ENCODE peak calls at places on chromosomes 4 and X, in ten cellular contexts. One of them, this sample, is unnamed.

GRCh38 chrX:131565909-131566308 is 22.0 kb downstream of the OR13H1 start:
- DNase-seq in K562: peak
- DNase-seq in tibial nerve: no peak
- DNase-seq in endothelial cell of umbilical vein: no peak
- DNase-seq in HepG2: no peak
- DNase-seq in IMR-90: no peak
- DNase-seq in GM12892: no peak
- DNase-seq in A549: peak
- DNase-seq in NB4: no peak
- DNase-seq in transverse colon: no peak
- DNase-seq in this sample: no peak

GRCh38 chr4:136931771-136932170 is 600.5 kb downstream of the PCDH18 start:
- DNase-seq in A549: no peak
- DNase-seq in K562: no peak
- DNase-seq in GM12892: no peak
- DNase-seq in endothelial cell of umbilical vein: no peak
- DNase-seq in transverse colon: no peak
- DNase-seq in HepG2: no peak
- DNase-seq in NB4: no peak
- DNase-seq in IMR-90: no peak
- DNase-seq in tibial nerve: no peak
- DNase-seq in this sample: no peak

GRCh38 chr4:82524570-82525152 is 37.1 kb downstream of the TMEM150C start:
- DNase-seq in HepG2: peak
- DNase-seq in transverse colon: no peak
- DNase-seq in GM12892: no peak
- DNase-seq in K562: no peak
- DNase-seq in endothelial cell of umbilical vein: no peak
- DNase-seq in tibial nerve: no peak
- DNase-seq in IMR-90: no peak
- DNase-seq in NB4: peak
- DNase-seq in A549: no peak
- DNase-seq in this sample: no peak

GRCh38 chr4:65311120-65311519 is 359.2 kb downstream of the EPHA5 start:
- DNase-seq in IMR-90: no peak
- DNase-seq in endothelial cell of umbilical vein: no peak
- DNase-seq in tibial nerve: no peak
- DNase-seq in K562: no peak
- DNase-seq in NB4: no peak
- DNase-seq in HepG2: no peak
- DNase-seq in A549: no peak
- DNase-seq in transverse colon: no peak
- DNase-seq in GM12892: no peak
- DNase-seq in this sample: no peak

GRCh38 chr4:95510145-95510544 is 38.6 kb downstream of the UNC5C start:
- DNase-seq in HepG2: peak
- DNase-seq in tibial nerve: peak
- DNase-seq in endothelial cell of umbilical vein: peak
- DNase-seq in transverse colon: no peak
- DNase-seq in K562: peak
- DNase-seq in A549: no peak
- DNase-seq in IMR-90: peak
- DNase-seq in NB4: peak
- DNase-seq in GM12892: no peak
- DNase-seq in this sample: no peak

GRCh38 chrX:9609987-9610386 is 145.1 kb downstream of the TBL1X start:
- DNase-seq in IMR-90: no peak
- DNase-seq in transverse colon: no peak
- DNase-seq in tibial nerve: no peak
- DNase-seq in NB4: no peak
- DNase-seq in endothelial cell of umbilical vein: no peak
- DNase-seq in HepG2: no peak
- DNase-seq in K562: no peak
- DNase-seq in GM12892: no peak
- DNase-seq in A549: no peak
- DNase-seq in this sample: no peak

GRCh38 chr4:171880136-171880535 is 66.9 kb downstream of the GALNTL6 start:
- DNase-seq in transverse colon: no peak
- DNase-seq in NB4: no peak
- DNase-seq in A549: peak
- DNase-seq in IMR-90: peak
- DNase-seq in tibial nerve: no peak
- DNase-seq in GM12892: no peak
- DNase-seq in K562: no peak
- DNase-seq in endothelial cell of umbilical vein: peak
- DNase-seq in HepG2: no peak
- DNase-seq in this sample: no peak

GRCh38 chr4:189202182-189202868 is 738.3 kb upstream of the FRG1 start:
- DNase-seq in HepG2: peak
- DNase-seq in GM12892: no peak
- DNase-seq in K562: peak
- DNase-seq in NB4: peak
- DNase-seq in transverse colon: peak
- DNase-seq in A549: peak
- DNase-seq in endothelial cell of umbilical vein: no peak
- DNase-seq in IMR-90: peak
- DNase-seq in tibial nerve: peak
- DNase-seq in this sample: peak

GRCh38 chr4:4585012-4585670 is 43.3 kb upstream of the STX18 start:
- DNase-seq in GM12892: no peak
- DNase-seq in tibial nerve: no peak
- DNase-seq in transverse colon: no peak
- DNase-seq in endothelial cell of umbilical vein: no peak
- DNase-seq in K562: no peak
- DNase-seq in NB4: no peak
- DNase-seq in A549: no peak
- DNase-seq in HepG2: no peak
- DNase-seq in IMR-90: peak
- DNase-seq in this sample: no peak

GRCh38 chr4:30396772-30397475 is 323.2 kb upstream of the PCDH7 start:
- DNase-seq in K562: no peak
- DNase-seq in A549: no peak
- DNase-seq in tibial nerve: no peak
- DNase-seq in transverse colon: no peak
- DNase-seq in endothelial cell of umbilical vein: peak
- DNase-seq in HepG2: no peak
- DNase-seq in NB4: peak
- DNase-seq in GM12892: no peak
- DNase-seq in IMR-90: peak
- DNase-seq in this sample: no peak

GRCh38 chrX:48936429-48937064 is 17.7 kb upstream of the PIM2 start:
- DNase-seq in GM12892: no peak
- DNase-seq in HepG2: no peak
- DNase-seq in tibial nerve: no peak
- DNase-seq in transverse colon: no peak
- DNase-seq in IMR-90: no peak
- DNase-seq in NB4: no peak
- DNase-seq in A549: no peak
- DNase-seq in K562: no peak
- DNase-seq in endothelial cell of umbilical vein: no peak
- DNase-seq in this sample: no peak

GRCh38 chr4:7886250-7886973 is 53.2 kb downstream of the AFAP1 start:
- DNase-seq in K562: no peak
- DNase-seq in NB4: no peak
- DNase-seq in A549: no peak
- DNase-seq in GM12892: no peak
- DNase-seq in HepG2: no peak
- DNase-seq in transverse colon: no peak
- DNase-seq in IMR-90: peak
- DNase-seq in tibial nerve: no peak
- DNase-seq in endothelial cell of umbilical vein: no peak
- DNase-seq in this sample: no peak

GRCh38 chrX:128781506-128781905 is 729.3 kb upstream of the ACTRT1 start:
- DNase-seq in tibial nerve: no peak
- DNase-seq in NB4: peak
- DNase-seq in endothelial cell of umbilical vein: no peak
- DNase-seq in K562: no peak
- DNase-seq in IMR-90: no peak
- DNase-seq in HepG2: peak
- DNase-seq in transverse colon: peak
- DNase-seq in GM12892: no peak
- DNase-seq in A549: peak
- DNase-seq in this sample: peak

GRCh38 chr4:111806331-111806730 is 338.9 kb upstream of the FAM241A start:
- DNase-seq in A549: peak
- DNase-seq in HepG2: peak
- DNase-seq in GM12892: no peak
- DNase-seq in tibial nerve: no peak
- DNase-seq in IMR-90: no peak
- DNase-seq in NB4: peak
- DNase-seq in endothelial cell of umbilical vein: no peak
- DNase-seq in transverse colon: no peak
- DNase-seq in K562: no peak
- DNase-seq in this sample: no peak

GRCh38 chrX:48802089-48802812 is 384 bp downstream of the HDAC6 start:
- DNase-seq in transverse colon: peak
- DNase-seq in IMR-90: peak
- DNase-seq in A549: peak
- DNase-seq in endothelial cell of umbilical vein: peak
- DNase-seq in tibial nerve: peak
- DNase-seq in NB4: peak
- DNase-seq in HepG2: peak
- DNase-seq in K562: peak
- DNase-seq in GM12892: peak
- DNase-seq in this sample: peak

GRCh38 chr4:176708771-176709311 is 83.9 kb downstream of the VEGFC start:
- DNase-seq in K562: no peak
- DNase-seq in HepG2: no peak
- DNase-seq in endothelial cell of umbilical vein: peak
- DNase-seq in NB4: no peak
- DNase-seq in A549: no peak
- DNase-seq in transverse colon: no peak
- DNase-seq in tibial nerve: no peak
- DNase-seq in GM12892: no peak
- DNase-seq in IMR-90: no peak
- DNase-seq in this sample: no peak
- TF ChIP-seq POLR2A in K562: no peak
- TF ChIP-seq POLR2A in HepG2: no peak
- TF ChIP-seq POLR2A in endothelial cell of umbilical vein: no peak
- TF ChIP-seq POLR2A in NB4: no peak
- TF ChIP-seq POLR2A in A549: no peak
- TF ChIP-seq POLR2A in transverse colon: no peak
- TF ChIP-seq POLR2A in tibial nerve: no peak
- TF ChIP-seq POLR2A in GM12892: no peak
- TF ChIP-seq POLR2A in IMR-90: no peak
- TF ChIP-seq POLR2A in this sample: no peak

DNA sequence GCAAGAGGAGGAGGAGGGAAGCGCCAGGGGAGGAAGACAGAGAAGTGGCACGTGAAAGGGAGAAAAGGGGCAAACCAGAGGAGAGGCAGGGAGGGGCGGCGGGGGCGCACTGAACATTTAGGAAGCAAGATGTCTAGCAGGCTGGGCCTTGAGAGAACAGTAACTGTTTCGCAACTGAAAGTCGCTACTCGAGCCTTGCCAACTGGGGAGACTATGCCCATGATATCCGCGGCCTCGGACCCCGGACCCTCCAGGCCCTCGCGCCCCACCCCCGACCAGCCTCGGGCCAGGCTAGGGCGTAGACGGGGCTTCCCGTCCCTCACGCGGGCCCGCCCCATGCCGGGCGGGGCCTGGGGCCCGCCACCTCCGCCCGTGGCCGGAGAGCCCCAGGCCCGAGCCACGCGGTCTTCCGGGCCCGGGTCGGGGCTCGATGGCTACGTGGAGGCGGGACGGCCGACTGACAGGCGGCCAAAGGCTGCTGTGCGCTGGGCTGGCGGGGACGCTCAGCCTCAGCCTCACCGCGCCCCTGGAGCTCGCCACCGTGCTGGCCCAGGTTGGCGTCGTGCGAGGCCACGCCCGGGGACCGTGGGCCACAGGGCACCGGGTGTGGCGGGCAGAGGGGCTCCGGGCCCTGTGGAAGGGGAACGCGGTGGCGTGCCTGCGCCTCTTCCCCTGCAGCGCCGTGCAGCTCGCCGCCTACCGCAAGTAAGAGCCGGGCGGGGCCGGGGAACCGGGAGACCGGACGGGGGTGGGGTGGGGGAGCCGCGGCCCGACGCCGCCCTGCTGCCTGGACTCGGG is at the start of gene SLC25A43:
- DNase-seq in GM12892: peak
- DNase-seq in NB4: peak
- DNase-seq in K562: peak
- DNase-seq in tibial nerve: no peak
- DNase-seq in transverse colon: peak
- DNase-seq in HepG2: no peak
- DNase-seq in endothelial cell of umbilical vein: peak
- DNase-seq in A549: peak
- DNase-seq in IMR-90: no peak
- DNase-seq in this sample: peak
- TF ChIP-seq POLR2A in GM12892: peak
- TF ChIP-seq POLR2A in NB4: no peak
- TF ChIP-seq POLR2A in K562: peak
- TF ChIP-seq POLR2A in tibial nerve: peak
- TF ChIP-seq POLR2A in transverse colon: peak
- TF ChIP-seq POLR2A in HepG2: peak
- TF ChIP-seq POLR2A in endothelial cell of umbilical vein: peak
- TF ChIP-seq POLR2A in A549: peak
- TF ChIP-seq POLR2A in IMR-90: no peak
- TF ChIP-seq POLR2A in this sample: peak

DNA sequence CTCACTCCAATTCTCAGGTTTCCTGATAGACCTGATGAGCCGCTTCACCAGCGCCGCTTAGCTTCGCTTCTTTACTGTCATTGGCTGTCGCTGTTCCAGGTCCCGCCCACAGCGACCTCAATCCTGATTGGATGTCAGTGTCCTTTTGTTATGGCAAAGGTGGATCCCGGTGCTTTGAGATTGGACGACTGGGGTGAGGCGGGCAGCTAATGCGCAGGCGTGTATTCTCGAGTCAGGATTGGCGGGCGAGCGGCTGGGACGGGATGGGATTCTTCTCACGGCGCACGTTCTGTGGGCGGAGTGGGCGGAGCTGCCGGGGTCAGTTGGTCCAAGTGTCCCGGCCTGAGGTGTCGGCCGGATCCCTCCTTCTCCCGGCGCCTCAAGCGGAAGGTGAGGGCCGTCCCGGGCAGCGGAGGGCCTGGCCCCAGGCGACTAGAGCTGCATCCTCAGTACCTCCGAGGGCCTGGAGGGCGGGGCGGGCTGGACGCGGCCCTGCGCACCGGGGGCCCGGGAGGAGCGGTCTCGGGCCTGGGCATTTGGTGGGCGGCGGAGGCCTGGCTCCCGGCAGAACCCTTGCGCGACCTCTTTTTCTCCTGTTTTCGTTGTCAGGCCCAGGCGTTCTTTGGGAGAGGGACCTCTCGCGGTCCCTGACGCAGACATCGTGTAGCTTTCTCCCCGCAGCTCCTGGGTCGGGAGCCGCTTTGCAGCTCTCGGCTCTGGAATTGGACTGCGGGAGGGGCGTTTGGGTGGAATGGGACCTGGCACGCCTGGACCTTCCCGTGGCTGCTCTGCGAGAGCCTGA is at the start of gene SCOC:
- DNase-seq in NB4: peak
- DNase-seq in endothelial cell of umbilical vein: peak
- DNase-seq in IMR-90: peak
- DNase-seq in K562: peak
- DNase-seq in tibial nerve: peak
- DNase-seq in HepG2: peak
- DNase-seq in GM12892: peak
- DNase-seq in transverse colon: peak
- DNase-seq in A549: peak
- DNase-seq in this sample: peak
- TF ChIP-seq POLR2A in NB4: peak
- TF ChIP-seq POLR2A in endothelial cell of umbilical vein: peak
- TF ChIP-seq POLR2A in IMR-90: peak
- TF ChIP-seq POLR2A in K562: peak
- TF ChIP-seq POLR2A in tibial nerve: peak
- TF ChIP-seq POLR2A in HepG2: no peak
- TF ChIP-seq POLR2A in GM12892: peak
- TF ChIP-seq POLR2A in transverse colon: peak
- TF ChIP-seq POLR2A in A549: peak
- TF ChIP-seq POLR2A in this sample: peak

GRCh38 chrX:109536439-109537323 is at the start of gene NXT2:
- DNase-seq in A549: peak
- DNase-seq in IMR-90: peak
- DNase-seq in endothelial cell of umbilical vein: peak
- DNase-seq in K562: peak
- DNase-seq in GM12892: peak
- DNase-seq in transverse colon: peak
- DNase-seq in NB4: peak
- DNase-seq in tibial nerve: peak
- DNase-seq in HepG2: peak
- DNase-seq in this sample: peak
- TF ChIP-seq POLR2A in A549: peak
- TF ChIP-seq POLR2A in IMR-90: peak
- TF ChIP-seq POLR2A in endothelial cell of umbilical vein: peak
- TF ChIP-seq POLR2A in K562: peak
- TF ChIP-seq POLR2A in GM12892: peak
- TF ChIP-seq POLR2A in transverse colon: peak
- TF ChIP-seq POLR2A in NB4: peak
- TF ChIP-seq POLR2A in tibial nerve: peak
- TF ChIP-seq POLR2A in HepG2: peak
- TF ChIP-seq POLR2A in this sample: peak